ENCODE peak calls at places on chromosomes 3 and 15, in seven cellular contexts. F is cardiac muscle cell, U is AG04450, Y is stomach, S is foreskin fibroblast, P is neural progenitor cell, B is bronchial epithelial cell. Z is an unnamed sample.
A peak's percentile ranks its signal among the peaks of the same experiment; 100 is the strongest.

GRCh38 chr3:123535580-123535979 is 49.3 kb downstream of the HACD2 start:
- DNase-seq in F (no peak), U (no peak), Y (no peak), S (peak; percentile 80), P (no peak), B (peak; percentile 62), Z (peak; percentile 55)

GRCh38 chr3:65548848-65549625 is 489.7 kb downstream of the MAGI1 start:
- DNase-seq in F (peak; percentile 81), U (no peak), Y (no peak), S (no peak), P (peak; percentile 71), B (no peak), Z (no peak)

GRCh38 chr15:25759421-25759820 is 103.7 kb downstream of the ATP10A start:
- DNase-seq in F (no peak), U (no peak), Y (no peak), S (no peak), P (no peak), B (no peak), Z (no peak)

GRCh38 chr3:101009386-101009785 is 16.2 kb upstream of the ABI3BP start:
- DNase-seq in F (no peak), U (no peak), Y (no peak), S (peak; percentile 24), P (no peak), B (peak; percentile 69), Z (no peak)

GRCh38 chr3:13518516-13519351 is 30.2 kb upstream of the FBLN2 start:
- DNase-seq in F (no peak), U (no peak), Y (no peak), S (no peak), P (no peak), B (no peak), Z (no peak)

GRCh38 chr3:148223266-148223665 is 474.4 kb upstream of the AGTR1 start:
- DNase-seq in F (no peak), U (no peak), Y (no peak), S (no peak), P (no peak), B (no peak), Z (no peak)

GRCh38 chr15:39684215-39684614 is 98.4 kb downstream of the FSIP1 start:
- DNase-seq in F (no peak), U (no peak), Y (no peak), S (no peak), P (no peak), B (no peak), Z (peak; percentile 10)

GRCh38 chr15:100123611-100124010 is 218.2 kb downstream of the ADAMTS17 start:
- DNase-seq in F (no peak), U (no peak), Y (no peak), S (no peak), P (no peak), B (peak; percentile 7), Z (no peak)

GRCh38 chr15:39140060-39140604 is 440.7 kb upstream of the THBS1 start:
- DNase-seq in F (peak; percentile 58), U (peak; percentile 95), Y (no peak), S (peak; percentile 92), P (no peak), B (peak; percentile 75), Z (peak; percentile 89)

GRCh38 chr3:52039846-52040245 is 16.5 kb downstream of the DUSP7 start:
- DNase-seq in F (no peak), U (no peak), Y (peak; percentile 83), S (no peak), P (peak; percentile 78), B (peak; percentile 55), Z (no peak)

GRCh38 chr3:106025151-106025722 is 156.4 kb upstream of the CBLB start:
- DNase-seq in F (no peak), U (no peak), Y (peak; percentile 42), S (no peak), P (no peak), B (peak; percentile 86), Z (no peak)

GRCh38 chr15:35630985-35631384 is 85.0 kb upstream of the DPH6 start:
- DNase-seq in F (no peak), U (no peak), Y (peak; percentile 34), S (no peak), P (no peak), B (no peak), Z (no peak)

GRCh38 chr3:77530870-77531269 is 491.0 kb downstream of the ROBO2 start:
- DNase-seq in F (no peak), U (peak; percentile 24), Y (no peak), S (peak; percentile 78), P (no peak), B (no peak), Z (no peak)

GRCh38 chr15:58066042-58066867 is 744 bp upstream of the ALDH1A2 start:
- DNase-seq in F (peak; percentile 82), U (no peak), Y (peak; percentile 70), S (peak; percentile 36), P (peak; percentile 86), B (no peak), Z (no peak)

GRCh38 chr15:77040673-77041072 is 30.2 kb downstream of the TSPAN3 start:
- DNase-seq in F (no peak), U (no peak), Y (no peak), S (no peak), P (no peak), B (no peak), Z (peak; percentile 22)

DNA sequence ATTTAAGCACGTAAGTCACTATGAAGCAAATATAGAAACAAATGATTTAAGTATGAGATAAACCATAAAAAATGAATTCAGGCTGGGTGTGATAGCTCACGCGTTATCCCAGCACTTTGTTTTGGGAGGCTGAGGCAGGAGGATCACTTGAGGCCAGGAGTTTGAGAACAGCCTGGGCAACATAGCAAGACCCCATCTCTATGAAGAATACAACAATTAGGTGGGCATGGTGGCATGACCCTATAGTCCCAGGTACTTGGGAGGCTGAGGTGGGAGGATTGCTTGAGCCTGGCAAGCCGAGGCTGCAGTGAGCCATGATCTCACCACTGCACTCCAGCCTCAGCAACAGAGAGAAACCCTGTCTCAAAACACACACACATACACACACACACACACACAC is 34.2 kb downstream of the TMCC1 start:
- DNase-seq in F (no peak), U (no peak), Y (no peak), S (no peak), P (no peak), B (no peak), Z (no peak)
- H3K4me3 ChIP-seq in F (no peak overlapping the region), U (no peak overlapping the region), Y (no peak overlapping the region), S (no peak overlapping the region), P (no peak overlapping the region), B (no peak overlapping the region), Z (no peak overlapping the region)

GRCh38 chr3:99128740-99129505 is 227.4 kb upstream of the DCBLD2 start:
- DNase-seq in F (no peak), U (peak; percentile 74), Y (no peak), S (peak; percentile 92), P (no peak), B (peak; percentile 95), Z (peak; percentile 94)
- H3K4me3 ChIP-seq in F (no peak overlapping the region), U (no peak overlapping the region), Y (no peak overlapping the region), S (no peak overlapping the region), P (no peak overlapping the region), B (no peak overlapping the region), Z (no peak overlapping the region)

GRCh38 chr3:122079524-122079923 is 24.4 kb downstream of the CD86 start:
- DNase-seq in F (no peak), U (no peak), Y (no peak), S (no peak), P (no peak), B (no peak), Z (no peak)
- H3K4me3 ChIP-seq in F (no peak overlapping the region), U (no peak overlapping the region), Y (no peak overlapping the region), S (no peak overlapping the region), P (no peak overlapping the region), B (no peak overlapping the region), Z (no peak overlapping the region)

GRCh38 chr15:62060896-62061280 is 641 bp upstream of the VPS13C start:
- DNase-seq in F (no peak), U (no peak), Y (no peak), S (no peak), P (no peak), B (no peak), Z (no peak)
- H3K4me3 ChIP-seq in F (peak overlapping the region; percentile 57), U (peak overlapping the region; percentile 86), Y (peak overlapping the region; percentile 85), S (peak overlapping the region; percentile 90), P (peak overlapping the region; percentile 77), B (peak overlapping the region; percentile 92), Z (peak overlapping the region; percentile 88)